ENCODE peak calls at places on chromosomes 4 and X, in four cellular contexts. One of them, this sample, is unnamed.

GRCh38 chr4:33831667-33832066 is 2412.6 kb downstream of the ARAP2 start:
- DNase-seq in SK-N-SH: no peak
- DNase-seq in GM12878: no peak
- DNase-seq in K562: no peak
- DNase-seq in this sample: no peak

GRCh38 chr4:169492436-169493163 is 119.8 kb downstream of the NEK1 start:
- DNase-seq in K562: peak
- DNase-seq in GM12878: peak
- DNase-seq in SK-N-SH: peak
- DNase-seq in this sample: peak

GRCh38 chr4:131551306-131551705 is 1597.8 kb upstream of the PCDH10 start:
- DNase-seq in K562: no peak
- DNase-seq in SK-N-SH: no peak
- DNase-seq in GM12878: no peak
- DNase-seq in this sample: no peak

GRCh38 chr4:140150886-140151699 is 2.9 kb downstream of the MAML3 start:
- DNase-seq in GM12878: no peak
- DNase-seq in K562: peak
- DNase-seq in SK-N-SH: peak
- DNase-seq in this sample: peak

GRCh38 chr4:132860976-132861375 is 288.1 kb upstream of the PCDH10 start:
- DNase-seq in K562: no peak
- DNase-seq in SK-N-SH: no peak
- DNase-seq in GM12878: no peak
- DNase-seq in this sample: no peak

GRCh38 chrX:100872161-100872560 is 2.0 kb downstream of the NOX1 start:
- DNase-seq in K562: no peak
- DNase-seq in SK-N-SH: no peak
- DNase-seq in GM12878: no peak
- DNase-seq in this sample: no peak

GRCh38 chrX:86149089-86149488 is 838 bp downstream of the DACH2 start:
- DNase-seq in SK-N-SH: no peak
- DNase-seq in K562: no peak
- DNase-seq in GM12878: no peak
- DNase-seq in this sample: no peak

GRCh38 chrX:25344191-25344936 is 328.6 kb upstream of the ARX start:
- DNase-seq in SK-N-SH: no peak
- DNase-seq in K562: no peak
- DNase-seq in GM12878: no peak
- DNase-seq in this sample: no peak

GRCh38 chr4:135741583-135741982 is 1540.0 kb upstream of the PABPC4L start:
- DNase-seq in GM12878: no peak
- DNase-seq in K562: no peak
- DNase-seq in SK-N-SH: no peak
- DNase-seq in this sample: no peak

GRCh38 chrX:104309169-104309568 is 54.4 kb upstream of the ESX1 start:
- DNase-seq in SK-N-SH: no peak
- DNase-seq in GM12878: no peak
- DNase-seq in K562: no peak
- DNase-seq in this sample: no peak

GRCh38 chr4:17544205-17544604 is 29.2 kb downstream of the CLRN2 start:
- DNase-seq in K562: no peak
- DNase-seq in SK-N-SH: no peak
- DNase-seq in GM12878: no peak
- DNase-seq in this sample: no peak

GRCh38 chrX:80747832-80748231 is 61.8 kb downstream of the BRWD3 start:
- DNase-seq in SK-N-SH: no peak
- DNase-seq in GM12878: no peak
- DNase-seq in K562: no peak
- DNase-seq in this sample: no peak

GRCh38 chr4:81970454-81970853 is 403.3 kb downstream of the HNRNPD start:
- DNase-seq in K562: no peak
- DNase-seq in GM12878: no peak
- DNase-seq in SK-N-SH: no peak
- DNase-seq in this sample: no peak

GRCh38 chr4:2767705-2768074 is 11.6 kb upstream of the TNIP2 start:
- DNase-seq in K562: no peak
- DNase-seq in GM12878: no peak
- DNase-seq in SK-N-SH: peak
- DNase-seq in this sample: no peak

GRCh38 chr4:48296330-48296729 is 26.7 kb upstream of the TEC start:
- DNase-seq in GM12878: no peak
- DNase-seq in K562: no peak
- DNase-seq in SK-N-SH: no peak
- DNase-seq in this sample: no peak

GRCh38 chr4:39706829-39707511 is 9.0 kb downstream of the UBE2K start:
- DNase-seq in SK-N-SH: no peak
- DNase-seq in K562: no peak
- DNase-seq in GM12878: no peak
- DNase-seq in this sample: no peak

GRCh38 chr4:147790412-147790811 is 58.5 kb downstream of the ARHGAP10 start:
- DNase-seq in GM12878: no peak
- DNase-seq in SK-N-SH: no peak
- DNase-seq in K562: no peak
- DNase-seq in this sample: no peak
- TF ChIP-seq USF2 in GM12878: no peak
- TF ChIP-seq USF2 in SK-N-SH: no peak
- TF ChIP-seq USF2 in K562: no peak
- TF ChIP-seq USF2 in this sample: no peak

DNA sequence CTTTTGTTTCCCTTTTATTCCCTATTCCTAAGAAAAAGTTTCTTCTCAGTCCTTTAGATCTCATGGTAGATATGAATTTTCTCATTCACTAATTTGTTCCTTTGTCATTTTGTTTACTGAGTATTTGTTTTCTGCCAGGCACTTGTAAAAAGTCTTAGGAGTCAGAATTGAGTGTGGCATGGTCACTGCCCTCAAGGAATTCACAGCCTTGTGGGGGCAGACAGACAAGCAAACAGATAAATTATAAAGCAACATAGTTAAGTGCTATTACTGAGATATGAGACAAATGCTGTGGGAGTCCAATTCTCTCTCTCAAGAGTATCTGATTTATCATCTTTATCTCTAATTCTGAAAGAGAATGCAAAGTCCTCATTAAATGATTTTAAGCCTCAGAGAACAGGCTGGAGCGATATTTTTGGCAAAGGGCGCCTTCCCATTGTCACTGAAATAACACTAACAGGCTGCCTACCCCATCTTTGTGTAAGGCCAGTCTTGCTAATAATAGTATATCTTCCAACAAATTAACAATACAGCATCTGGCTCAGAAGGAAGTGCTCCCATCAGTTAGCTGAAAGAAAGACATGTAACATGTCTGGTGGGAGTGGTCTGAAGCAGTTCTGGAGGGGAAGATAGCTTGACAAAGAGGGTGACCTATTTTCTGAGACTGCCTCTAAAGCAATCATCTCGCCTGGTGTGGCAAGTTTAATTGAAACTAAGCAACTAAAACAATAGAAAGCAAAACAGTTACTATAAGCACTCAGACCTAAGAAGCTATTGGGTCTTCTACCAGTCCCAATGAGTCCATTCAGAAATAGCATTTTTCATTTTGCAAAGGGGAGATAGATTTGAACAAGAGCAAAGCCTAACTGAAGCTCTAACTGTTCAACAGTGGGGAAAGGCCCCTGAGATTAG is 61.4 kb upstream of the AMOT start:
- DNase-seq in K562: no peak
- DNase-seq in SK-N-SH: peak
- DNase-seq in GM12878: no peak
- DNase-seq in this sample: no peak
- TF ChIP-seq USF1 in K562: no peak
- TF ChIP-seq USF1 in SK-N-SH: no peak
- TF ChIP-seq USF1 in GM12878: no peak
- TF ChIP-seq USF1 in this sample: no peak

DNA sequence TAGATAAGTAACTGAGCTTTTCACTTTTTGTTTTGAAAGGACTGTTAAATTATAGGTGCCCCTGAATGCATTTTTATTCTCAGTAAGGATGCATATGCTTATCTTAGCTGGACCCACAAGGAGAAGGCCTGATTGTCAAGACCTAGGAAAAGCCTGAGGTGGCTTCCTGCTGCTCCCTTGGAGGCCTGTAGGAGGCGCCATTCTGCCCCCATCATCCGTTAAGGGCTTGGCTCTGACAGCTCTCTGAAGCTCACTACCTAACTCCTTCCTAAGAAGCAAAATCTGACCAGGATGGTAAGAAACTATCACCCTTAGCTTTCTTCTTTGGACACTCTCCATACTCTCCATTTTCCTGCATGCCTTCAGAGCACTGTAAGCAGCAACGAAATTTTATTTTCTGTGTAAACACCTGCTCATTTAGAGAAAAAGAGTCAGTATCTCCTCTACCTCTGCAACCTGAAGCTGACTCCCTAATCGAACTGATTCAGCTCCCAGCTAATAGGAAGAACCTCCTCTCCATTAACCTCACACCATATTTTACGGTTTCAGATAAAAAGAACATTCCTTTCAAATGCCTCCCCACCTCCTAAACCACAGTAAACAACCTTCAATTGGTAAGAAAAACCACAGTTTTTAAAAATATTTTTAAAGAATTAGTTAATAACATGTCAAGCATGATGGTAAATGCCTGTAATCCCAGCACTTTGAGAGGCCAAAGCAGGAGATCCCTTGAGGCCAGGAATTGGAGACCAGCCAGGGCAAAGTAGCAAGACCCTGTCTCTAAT is 73.4 kb upstream of the EDNRA start:
- DNase-seq in K562: peak
- DNase-seq in SK-N-SH: no peak
- DNase-seq in GM12878: no peak
- DNase-seq in this sample: peak
- TF ChIP-seq USF2 in K562: no peak
- TF ChIP-seq USF2 in SK-N-SH: no peak
- TF ChIP-seq USF2 in GM12878: no peak
- TF ChIP-seq USF2 in this sample: no peak

DNA sequence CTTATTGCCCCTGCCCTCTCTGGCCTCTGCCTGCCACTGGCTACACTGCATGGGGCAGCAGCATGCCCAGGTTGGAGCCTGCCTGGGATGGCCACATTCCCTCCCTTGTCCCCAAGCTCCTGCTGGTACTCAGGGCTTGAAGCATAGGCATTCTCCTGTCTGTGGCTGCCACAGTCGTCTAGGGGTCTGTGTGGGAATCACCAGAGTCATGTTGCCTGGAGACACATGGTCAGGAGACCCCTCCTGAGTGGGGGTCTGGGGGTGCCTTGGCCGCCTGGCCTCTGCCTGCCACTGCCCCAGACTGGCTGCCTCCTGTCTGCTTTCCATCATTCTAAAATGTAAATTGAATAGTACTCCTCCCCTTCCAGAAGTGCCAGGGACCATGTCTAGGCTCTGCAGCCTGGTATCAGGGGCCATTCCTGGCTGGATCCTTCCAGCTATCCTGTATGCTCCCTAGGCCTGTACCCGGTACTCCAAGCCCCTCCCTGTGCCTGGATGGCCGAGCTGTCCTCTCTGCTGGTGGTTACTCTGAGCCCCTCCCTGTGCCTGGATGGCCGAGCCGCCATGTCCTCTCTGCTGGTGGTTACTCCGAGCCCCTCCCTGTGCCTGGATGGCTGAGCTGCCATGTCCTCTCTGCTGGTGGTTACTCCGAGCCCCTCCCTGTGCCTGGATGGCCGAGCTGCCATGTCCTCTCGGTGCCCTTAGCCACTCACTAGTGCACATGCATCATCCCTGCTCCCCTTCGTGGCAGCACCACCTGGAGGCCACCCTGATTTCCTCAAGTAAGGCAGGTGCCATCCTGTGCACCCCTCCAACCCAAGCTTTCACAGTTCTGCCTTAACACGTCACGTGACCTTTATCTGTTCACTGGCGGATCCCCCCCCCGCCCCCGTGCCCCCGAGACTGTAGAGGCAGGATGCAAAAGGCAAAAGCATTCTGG is 5.5 kb upstream of the NKX1-1 start:
- DNase-seq in K562: no peak
- DNase-seq in SK-N-SH: peak
- DNase-seq in GM12878: no peak
- DNase-seq in this sample: no peak
- TF ChIP-seq USF1 in K562: no peak
- TF ChIP-seq USF1 in SK-N-SH: no peak
- TF ChIP-seq USF1 in GM12878: no peak
- TF ChIP-seq USF1 in this sample: no peak

GRCh38 chr4:4602468-4602867 is 60.6 kb upstream of the STX18 start:
- DNase-seq in SK-N-SH: no peak
- DNase-seq in K562: no peak
- DNase-seq in GM12878: no peak
- DNase-seq in this sample: no peak

GRCh38 chr4:4601803-4602369 is 60.0 kb upstream of the STX18 start:
- DNase-seq in GM12878: no peak
- DNase-seq in K562: no peak
- DNase-seq in SK-N-SH: no peak
- DNase-seq in this sample: no peak

GRCh38 chr4:4598851-4599411 is 57.1 kb upstream of the STX18 start:
- DNase-seq in SK-N-SH: no peak
- DNase-seq in GM12878: no peak
- DNase-seq in K562: no peak
- DNase-seq in this sample: no peak

GRCh38 chr4:4596720-4597119 is 54.9 kb upstream of the STX18 start:
- DNase-seq in GM12878: no peak
- DNase-seq in SK-N-SH: no peak
- DNase-seq in K562: no peak
- DNase-seq in this sample: no peak

DNA sequence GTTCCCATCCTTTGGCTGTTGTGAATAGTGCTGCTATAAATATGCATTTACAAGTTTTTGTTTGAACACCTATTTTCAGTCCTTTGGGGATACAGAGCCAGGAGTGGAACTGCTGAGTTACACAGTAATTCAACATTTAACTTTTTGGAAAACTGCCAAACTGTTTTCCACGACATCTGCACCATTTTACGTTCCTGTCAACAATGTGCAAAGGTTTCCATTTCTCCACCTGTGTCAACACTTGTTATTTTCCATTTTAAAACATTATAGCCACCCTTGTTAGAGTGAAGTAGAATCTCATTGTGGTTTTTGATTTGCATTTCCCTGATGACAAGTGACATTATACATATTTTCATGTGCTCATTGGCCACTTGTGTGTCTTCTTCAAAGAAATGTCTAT is 58.0 kb upstream of the STX18 start:
- DNase-seq in K562: no peak
- DNase-seq in SK-N-SH: no peak
- DNase-seq in GM12878: no peak
- DNase-seq in this sample: no peak
- TF ChIP-seq USF2 in K562: no peak
- TF ChIP-seq USF2 in SK-N-SH: no peak
- TF ChIP-seq USF2 in GM12878: no peak
- TF ChIP-seq USF2 in this sample: no peak

GRCh38 chr4:122758033-122758432 is 25.5 kb downstream of the BBS12 start:
- DNase-seq in K562: peak
- DNase-seq in GM12878: no peak
- DNase-seq in SK-N-SH: peak
- DNase-seq in this sample: no peak
- TF ChIP-seq USF1 in K562: no peak
- TF ChIP-seq USF1 in GM12878: no peak
- TF ChIP-seq USF1 in SK-N-SH: no peak
- TF ChIP-seq USF1 in this sample: no peak

GRCh38 chr4:122602277-122603142 is 18.4 kb downstream of the IL21 start:
- DNase-seq in SK-N-SH: peak
- DNase-seq in GM12878: no peak
- DNase-seq in K562: peak
- DNase-seq in this sample: no peak
- TF ChIP-seq USF2 in SK-N-SH: no peak
- TF ChIP-seq USF2 in GM12878: no peak
- TF ChIP-seq USF2 in K562: no peak
- TF ChIP-seq USF2 in this sample: no peak

This sample was measured in WTC11.